ENCODE peak calls at places on chromosomes 2 and 18, in nine cellular contexts. H is GM23338, J is H9, B is ovary, D is tibial nerve, C is breast epithelium, Z is uterus, N is heart right ventricle, T is SK-N-SH. P is an unnamed sample.

GRCh38 chr2:69997296-69998184 is 36.1 kb upstream of the ASPRV1 start:
- DNase-seq in H (peak), J (peak), B (no peak), T (no peak), D (peak), Z (no peak), N (no peak), C (peak), P (no peak)

GRCh38 chr18:48031011-48031480 is 100.6 kb upstream of the SMAD2 start:
- DNase-seq in Z (peak), D (no peak), B (peak), J (peak), C (no peak), T (peak), H (peak), N (peak), P (no peak)

GRCh38 chr2:85291425-85292023 is 36.3 kb downstream of the TGOLN2 start:
- DNase-seq in J (no peak), C (no peak), N (no peak), T (no peak), B (no peak), D (no peak), H (no peak), Z (no peak), P (no peak)

GRCh38 chr2:146068051-146068450 is 1548.1 kb upstream of the ZEB2 start:
- DNase-seq in D (no peak), H (no peak), N (no peak), B (no peak), J (no peak), T (no peak), Z (no peak), C (no peak), P (no peak)

GRCh38 chr2:135245055-135245454 is 193.0 kb downstream of the RAB3GAP1 start:
- DNase-seq in B (no peak), D (no peak), C (no peak), T (no peak), H (peak), Z (no peak), N (no peak), J (no peak), P (no peak)

GRCh38 chr2:143397886-143398614 is 268.8 kb downstream of the ARHGAP15 start:
- DNase-seq in Z (no peak), T (no peak), D (no peak), B (no peak), H (no peak), J (no peak), N (no peak), C (no peak), P (no peak)

GRCh38 chr2:23757686-23758433 is 169.1 kb downstream of the ATAD2B start:
- DNase-seq in C (no peak), D (no peak), Z (peak), N (no peak), T (no peak), H (no peak), B (no peak), J (no peak), P (no peak)

GRCh38 chr2:215328066-215328465 is 16.2 kb downstream of the ATIC start:
- DNase-seq in D (no peak), H (no peak), T (no peak), Z (no peak), C (no peak), J (no peak), B (no peak), N (no peak), P (no peak)

GRCh38 chr2:139872032-139872431 is 1091.8 kb upstream of the NXPH2 start:
- DNase-seq in H (peak), C (no peak), T (no peak), D (no peak), J (no peak), B (no peak), N (no peak), Z (no peak), P (no peak)

GRCh38 chr2:148903294-148903693 is 28.3 kb downstream of the KIF5C start:
- DNase-seq in B (no peak), Z (no peak), D (no peak), N (no peak), J (no peak), T (no peak), H (no peak), C (no peak), P (no peak)

DNA sequence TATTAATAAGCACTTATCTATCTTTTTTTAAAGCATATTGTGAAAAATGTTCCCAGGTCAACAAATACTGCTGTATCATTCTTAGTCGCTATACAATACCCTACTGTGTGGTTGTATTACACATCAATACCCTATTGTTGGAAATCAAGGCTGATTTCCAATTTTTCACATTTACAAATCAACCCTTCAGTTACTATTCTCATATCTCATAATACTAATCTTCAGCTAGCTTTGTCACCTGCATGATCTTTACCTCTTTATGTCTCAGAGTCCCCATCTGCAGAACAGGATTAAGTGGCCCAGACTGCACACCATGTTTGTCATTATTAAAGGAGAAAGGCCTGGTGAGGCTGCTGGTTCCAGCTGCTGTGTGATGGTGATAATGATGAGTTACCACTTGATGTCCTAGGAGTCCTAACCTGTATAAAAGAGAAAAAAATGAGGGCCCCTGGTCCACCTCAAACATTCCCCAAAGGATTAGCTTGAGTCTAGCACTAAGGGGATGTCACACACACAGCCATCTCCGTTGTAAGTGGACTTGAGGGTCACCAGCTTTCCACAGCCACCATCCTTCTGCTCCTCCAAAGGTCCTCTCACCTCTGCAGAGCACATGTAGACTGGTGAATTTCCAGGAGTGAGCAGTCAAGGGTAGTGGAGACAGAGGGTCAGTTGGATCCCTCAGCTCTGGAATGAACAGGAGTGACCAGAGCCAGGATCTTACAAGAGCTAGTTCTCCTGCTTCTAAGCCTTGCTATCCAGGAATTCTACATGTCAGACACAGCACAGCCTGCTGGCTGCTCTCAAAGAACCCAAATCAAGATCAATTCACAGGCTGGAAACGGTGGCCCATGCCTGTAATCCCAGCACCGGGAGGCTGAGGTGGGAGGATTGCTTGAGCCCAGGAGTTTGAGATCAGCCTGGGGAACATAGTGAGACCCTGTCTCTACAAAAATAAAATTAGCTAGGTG is 36.0 kb upstream of the BIN1 start:
- DNase-seq in D (no peak), T (no peak), C (no peak), B (no peak), H (no peak), J (no peak), Z (no peak), N (no peak), P (no peak)
- H3K27ac ChIP-seq in D (peak), T (no peak), C (peak), B (no peak), H (no peak), J (no peak), Z (peak), N (no peak), P (no peak)

DNA sequence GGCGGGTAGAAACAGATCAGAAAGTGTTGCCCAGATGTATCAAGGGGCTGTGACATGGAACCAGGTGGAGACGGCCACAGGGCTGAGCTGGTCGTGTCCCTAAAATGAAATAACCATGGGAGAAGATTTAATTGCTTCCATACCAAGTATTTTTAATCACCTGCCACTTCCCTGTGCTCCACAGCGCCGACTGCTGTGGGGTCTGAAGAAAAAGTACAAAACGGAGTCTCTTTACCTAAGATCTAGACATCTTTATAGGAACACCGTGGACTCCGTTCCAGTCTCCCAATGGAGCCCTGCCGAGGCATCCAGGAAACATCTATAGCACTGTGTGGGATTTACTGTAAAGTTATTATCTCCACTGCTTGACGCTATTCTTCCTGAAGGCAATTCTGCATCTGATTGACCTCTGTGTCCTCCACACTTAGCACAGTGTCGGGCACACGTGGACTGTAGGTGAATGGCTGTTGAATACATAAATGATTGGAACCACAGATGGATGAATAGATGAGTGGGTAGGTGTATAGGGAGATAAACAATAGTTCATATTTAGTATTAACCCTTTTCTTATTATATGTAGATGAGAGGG is 21.6 kb upstream of the GYPC start:
- DNase-seq in C (no peak), H (peak), Z (no peak), B (no peak), T (no peak), J (peak), N (no peak), D (no peak), P (peak)
- TF ChIP-seq CTCF in C (no peak), H (peak), Z (no peak), B (no peak), T (peak), J (peak), N (no peak), D (no peak), P (peak)

GRCh38 chr2:216536725-216537124 is 38.1 kb downstream of the RPL37A start:
- DNase-seq in N (peak), T (peak), J (no peak), C (no peak), B (no peak), Z (peak), D (no peak), H (no peak), P (no peak)
- H3K27ac ChIP-seq in N (peak), T (peak), J (no peak), C (peak), B (no peak), Z (peak), D (peak), H (no peak), P (no peak)

GRCh38 chr18:30280861-30281470 is 761.6 kb downstream of the DSC3 start:
- DNase-seq in C (no peak), J (no peak), B (no peak), Z (no peak), D (no peak), T (peak), N (peak), H (peak), P (no peak)
- TF ChIP-seq CTCF in C (peak), J (peak), B (no peak), Z (peak), D (peak), T (peak), N (peak), H (peak), P (no peak)

DNA sequence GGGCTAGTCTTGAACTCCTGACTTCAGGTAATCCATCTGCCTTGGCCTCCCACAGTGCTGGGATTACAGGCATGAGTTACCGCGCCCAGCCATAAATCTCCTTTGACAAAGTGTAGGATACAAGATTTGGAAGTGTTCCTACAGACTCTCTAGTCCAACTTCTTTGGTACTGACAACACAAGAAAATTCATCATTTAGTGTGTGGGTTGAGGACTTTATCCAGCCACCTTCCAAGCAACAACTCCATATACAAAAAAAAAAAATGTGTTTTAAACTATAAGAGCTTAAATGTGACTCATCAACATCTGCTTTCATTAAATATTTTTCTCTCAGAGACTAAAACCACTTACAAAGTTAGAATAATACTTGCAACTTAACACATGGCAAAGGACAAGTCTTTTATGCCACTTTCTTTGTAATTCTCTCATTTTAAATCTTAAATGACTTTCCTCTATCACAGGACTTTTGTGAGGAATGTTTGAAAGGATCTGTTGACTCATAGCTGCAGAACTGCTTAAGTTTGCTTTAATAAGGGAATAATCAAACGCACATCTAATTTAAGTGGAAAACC is 46.2 kb upstream of the ITGAV start:
- DNase-seq in N (no peak), Z (no peak), J (no peak), T (no peak), B (no peak), C (no peak), D (no peak), H (peak), P (no peak)
- H3K27ac ChIP-seq in N (peak), Z (peak), J (no peak), T (peak), B (no peak), C (peak), D (peak), H (peak), P (no peak)

P was measured in CD8-positive, alpha-beta T cell.